ENCODE peak calls at places on chromosomes 5 and 9, in four cellular contexts. One of them, this sample, is unnamed.

GRCh38 chr5:135683227-135683626 is 104.4 kb upstream of the CXCL14 start:
- DNase-seq in Ammon's horn: no peak
- DNase-seq in NCI-H1417: no peak
- DNase-seq in activated CD4-positive, alpha-beta T cell treated with anti-CD3 and anti-CD28 coated beads for 48 hours: no peak
- DNase-seq in this sample: no peak

GRCh38 chr9:136048560-136049411 is 46.3 kb downstream of the NACC2 start:
- DNase-seq in Ammon's horn: no peak
- DNase-seq in NCI-H1417: no peak
- DNase-seq in activated CD4-positive, alpha-beta T cell treated with anti-CD3 and anti-CD28 coated beads for 48 hours: no peak
- DNase-seq in this sample: no peak

GRCh38 chr5:9173281-9174048 is 372.4 kb downstream of the SEMA5A start:
- DNase-seq in Ammon's horn: no peak
- DNase-seq in NCI-H1417: no peak
- DNase-seq in activated CD4-positive, alpha-beta T cell treated with anti-CD3 and anti-CD28 coated beads for 48 hours: no peak
- DNase-seq in this sample: no peak

GRCh38 chr9:5551368-5551767 is 41.0 kb downstream of the PDCD1LG2 start:
- DNase-seq in Ammon's horn: no peak
- DNase-seq in NCI-H1417: no peak
- DNase-seq in activated CD4-positive, alpha-beta T cell treated with anti-CD3 and anti-CD28 coated beads for 48 hours: no peak
- DNase-seq in this sample: no peak

GRCh38 chr9:7802666-7803065 is 3.1 kb upstream of the DMAC1 start:
- DNase-seq in Ammon's horn: no peak
- DNase-seq in NCI-H1417: no peak
- DNase-seq in activated CD4-positive, alpha-beta T cell treated with anti-CD3 and anti-CD28 coated beads for 48 hours: no peak
- DNase-seq in this sample: no peak

GRCh38 chr5:142719836-142720330 is 34.0 kb upstream of the FGF1 start:
- DNase-seq in Ammon's horn: no peak
- DNase-seq in NCI-H1417: no peak
- DNase-seq in activated CD4-positive, alpha-beta T cell treated with anti-CD3 and anti-CD28 coated beads for 48 hours: no peak
- DNase-seq in this sample: no peak

GRCh38 chr9:123434619-123435240 is 78.7 kb downstream of the CRB2 start:
- DNase-seq in Ammon's horn: no peak
- DNase-seq in NCI-H1417: no peak
- DNase-seq in activated CD4-positive, alpha-beta T cell treated with anti-CD3 and anti-CD28 coated beads for 48 hours: no peak
- DNase-seq in this sample: no peak

GRCh38 chr9:114738581-114739316 is 56.8 kb upstream of the TEX48 start:
- DNase-seq in Ammon's horn: peak
- DNase-seq in NCI-H1417: peak
- DNase-seq in activated CD4-positive, alpha-beta T cell treated with anti-CD3 and anti-CD28 coated beads for 48 hours: peak
- DNase-seq in this sample: peak

GRCh38 chr5:1348986-1349245 is 4.0 kb upstream of the CLPTM1L start:
- DNase-seq in Ammon's horn: no peak
- DNase-seq in NCI-H1417: no peak
- DNase-seq in activated CD4-positive, alpha-beta T cell treated with anti-CD3 and anti-CD28 coated beads for 48 hours: no peak
- DNase-seq in this sample: no peak

GRCh38 chr5:83927140-83927733 is 206.6 kb upstream of the HAPLN1 start:
- DNase-seq in Ammon's horn: peak
- DNase-seq in NCI-H1417: peak
- DNase-seq in activated CD4-positive, alpha-beta T cell treated with anti-CD3 and anti-CD28 coated beads for 48 hours: peak
- DNase-seq in this sample: peak

GRCh38 chr5:143023447-143024096 is 253.4 kb downstream of the ARHGAP26 start:
- DNase-seq in Ammon's horn: peak
- DNase-seq in NCI-H1417: peak
- DNase-seq in activated CD4-positive, alpha-beta T cell treated with anti-CD3 and anti-CD28 coated beads for 48 hours: peak
- DNase-seq in this sample: peak

GRCh38 chr9:131633491-131634031 is 88.2 kb downstream of the PRRT1B start:
- DNase-seq in Ammon's horn: no peak
- DNase-seq in NCI-H1417: peak
- DNase-seq in activated CD4-positive, alpha-beta T cell treated with anti-CD3 and anti-CD28 coated beads for 48 hours: no peak
- DNase-seq in this sample: no peak

GRCh38 chr9:30630459-30630858 is 1754.0 kb upstream of the ACO1 start:
- DNase-seq in Ammon's horn: no peak
- DNase-seq in NCI-H1417: peak
- DNase-seq in activated CD4-positive, alpha-beta T cell treated with anti-CD3 and anti-CD28 coated beads for 48 hours: no peak
- DNase-seq in this sample: no peak

GRCh38 chr5:120512068-120512467 is 48.0 kb downstream of the PRR16 start:
- DNase-seq in Ammon's horn: no peak
- DNase-seq in NCI-H1417: no peak
- DNase-seq in activated CD4-positive, alpha-beta T cell treated with anti-CD3 and anti-CD28 coated beads for 48 hours: no peak
- DNase-seq in this sample: peak

GRCh38 chr9:127555830-127556820 is 56.0 kb upstream of the STXBP1 start:
- DNase-seq in Ammon's horn: no peak
- DNase-seq in NCI-H1417: no peak
- DNase-seq in activated CD4-positive, alpha-beta T cell treated with anti-CD3 and anti-CD28 coated beads for 48 hours: peak
- DNase-seq in this sample: no peak

GRCh38 chr5:66821626-66822429 is 225.6 kb downstream of the MAST4 start:
- DNase-seq in Ammon's horn: no peak
- DNase-seq in NCI-H1417: peak
- DNase-seq in activated CD4-positive, alpha-beta T cell treated with anti-CD3 and anti-CD28 coated beads for 48 hours: peak
- DNase-seq in this sample: no peak

GRCh38 chr5:147113967-147114366 is 120.9 kb upstream of the STK32A start:
- DNase-seq in Ammon's horn: no peak
- DNase-seq in NCI-H1417: no peak
- DNase-seq in activated CD4-positive, alpha-beta T cell treated with anti-CD3 and anti-CD28 coated beads for 48 hours: no peak
- DNase-seq in this sample: no peak

GRCh38 chr5:131976414-131977211 is 31.1 kb upstream of the MEIKIN start:
- DNase-seq in Ammon's horn: no peak
- DNase-seq in NCI-H1417: no peak
- DNase-seq in activated CD4-positive, alpha-beta T cell treated with anti-CD3 and anti-CD28 coated beads for 48 hours: no peak
- DNase-seq in this sample: no peak